ENCODE peak calls at places on chromosomes 7 and 10, in nine cellular contexts. W, M, L, R, A, C, O, X and V are unnamed samples. For H3K4me1, the result is how much of the 10 kb centered on the place peaks cover.

GRCh38 chr7:54823776-54824175 is 64.8 kb upstream of the SEC61G start:
- DNase-seq in W (no peak), M (no peak), L (no peak), R (no peak), A (no peak), C (no peak), O (no peak), X (no peak), V (no peak)

GRCh38 chr7:42747073-42747472 is 164.8 kb downstream of the C7orf25 start:
- DNase-seq in W (no peak), M (no peak), L (no peak), R (no peak), A (no peak), C (no peak), O (no peak), X (no peak), V (no peak)

GRCh38 chr7:71131256-71131752 is 640 bp upstream of the GALNT17 start:
- DNase-seq in W (no peak), M (peak), L (no peak), R (peak), A (peak), C (peak), O (no peak), X (no peak), V (peak)

GRCh38 chr7:40918701-40919271 is 784.0 kb downstream of the SUGCT start:
- DNase-seq in W (no peak), M (peak), L (no peak), R (no peak), A (peak), C (no peak), O (no peak), X (no peak), V (no peak)

GRCh38 chr10:57983226-57983870 is 284.3 kb downstream of the IPMK start:
- DNase-seq in W (no peak), M (peak), L (no peak), R (no peak), A (no peak), C (no peak), O (no peak), X (no peak), V (no peak)

GRCh38 chr10:31129880-31130405 is 98.3 kb upstream of the ZNF438 start:
- DNase-seq in W (no peak), M (no peak), L (no peak), R (no peak), A (no peak), C (no peak), O (no peak), X (no peak), V (no peak)

GRCh38 chr7:45702751-45703150 is 128.6 kb downstream of the ADCY1 start:
- DNase-seq in W (no peak), M (no peak), L (no peak), R (peak), A (no peak), C (no peak), O (no peak), X (no peak), V (no peak)

GRCh38 chr7:2012981-2013380 is 219.8 kb downstream of the MAD1L1 start:
- DNase-seq in W (no peak), M (peak), L (no peak), R (peak), A (no peak), C (peak), O (no peak), X (no peak), V (peak)

GRCh38 chr7:50069613-50070012 is 23.4 kb downstream of the ZPBP start:
- DNase-seq in W (no peak), M (peak), L (no peak), R (no peak), A (no peak), C (no peak), O (no peak), X (no peak), V (no peak)

GRCh38 chr7:12709731-12710502 is 22.5 kb downstream of the ARL4A start:
- DNase-seq in W (no peak), M (peak), L (no peak), R (no peak), A (no peak), C (no peak), O (no peak), X (no peak), V (no peak)

GRCh38 chr10:76632158-76633051 is 1005.2 kb downstream of the KCNMA1 start:
- DNase-seq in W (no peak), M (peak), L (no peak), R (no peak), A (peak), C (no peak), O (no peak), X (no peak), V (no peak)

GRCh38 chr7:50356212-50356944 is 51.9 kb downstream of the IKZF1 start:
- DNase-seq in W (no peak), M (no peak), L (no peak), R (peak), A (no peak), C (no peak), O (no peak), X (no peak), V (peak)

GRCh38 chr10:70664702-70665195 is 7.6 kb upstream of the ADAMTS14 start:
- DNase-seq in W (no peak), M (peak), L (no peak), R (peak), A (no peak), C (peak), O (no peak), X (no peak), V (no peak)

GRCh38 chr7:17408245-17408903 is 109.9 kb downstream of the AHR start:
- DNase-seq in W (no peak), M (peak), L (peak), R (peak), A (no peak), C (no peak), O (no peak), X (no peak), V (no peak)

GRCh38 chr10:88965016-88965415 is 12.4 kb upstream of the ACTA2 start:
- DNase-seq in W (no peak), M (peak), L (no peak), R (no peak), A (no peak), C (no peak), O (no peak), X (no peak), V (no peak)

GRCh38 chr7:41114691-41115090 is 588.2 kb downstream of the INHBA start:
- DNase-seq in W (no peak), M (no peak), L (no peak), R (no peak), A (no peak), C (no peak), O (no peak), X (no peak), V (no peak)

GRCh38 chr10:86113044-86113443 is 253.6 kb downstream of the GRID1 start:
- DNase-seq in W (no peak), M (no peak), L (no peak), R (no peak), A (no peak), C (no peak), O (no peak), X (no peak), V (no peak)

DNA sequence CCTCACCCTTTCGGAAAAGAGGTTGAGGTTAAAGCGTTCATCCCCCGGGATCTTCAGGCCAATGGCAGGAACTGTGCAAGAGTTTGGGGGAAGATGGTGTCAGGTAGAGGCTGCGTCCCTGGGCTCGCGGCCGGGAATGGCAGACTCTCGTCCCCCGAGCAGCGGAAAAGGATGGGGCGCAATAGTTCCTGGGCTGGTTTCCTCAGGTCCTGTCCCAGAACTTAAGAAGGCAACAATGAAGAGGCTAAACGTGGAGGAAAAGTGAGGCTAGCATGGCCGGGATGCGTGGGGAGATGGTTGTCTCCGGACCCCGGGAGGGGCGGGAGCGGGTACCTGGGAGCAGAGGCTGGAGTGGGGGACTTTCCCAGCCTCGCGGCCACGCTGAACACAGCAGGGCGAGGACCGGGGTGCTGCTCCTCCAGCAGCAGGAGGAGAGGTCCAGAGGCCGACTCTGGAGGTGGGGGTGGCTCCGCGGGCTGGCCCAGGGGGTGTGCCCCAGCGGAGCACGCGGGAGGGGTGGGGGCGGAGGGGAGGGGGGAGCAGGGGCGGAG is 872 bp downstream of the IRF5 start:
- DNase-seq in W (no peak), M (peak), L (no peak), R (peak), A (no peak), C (no peak), O (no peak), X (no peak), V (no peak)
- H3K4me1 ChIP-seq in W (under half), M (under half), L (under half), R (under half), A (under half), C (under half), O (under half), X (under half), V (under half)

DNA sequence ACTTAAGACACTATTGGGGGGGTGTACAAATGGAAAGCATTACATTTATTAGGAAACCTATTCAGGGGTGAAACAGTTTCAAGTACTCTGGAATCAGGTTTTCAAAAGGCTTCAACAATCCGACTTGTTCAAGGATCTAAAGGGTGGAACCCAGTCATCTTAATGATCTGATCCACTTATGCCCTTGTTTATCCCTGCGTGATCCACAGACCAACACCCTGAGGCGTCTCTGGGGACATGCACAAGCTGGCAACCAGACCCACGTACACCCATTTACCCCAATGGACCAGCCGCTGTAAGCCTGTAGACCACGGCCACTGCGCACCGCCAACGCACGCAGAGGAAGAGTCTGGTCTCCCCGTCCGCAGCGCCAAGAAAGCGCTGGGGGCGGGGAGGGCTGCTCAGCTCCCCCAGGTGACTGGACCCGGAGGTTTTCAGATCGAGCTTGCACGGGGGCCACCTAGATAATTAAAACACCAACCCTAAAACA is 13.4 kb downstream of the HNRNPF start:
- DNase-seq in W (peak), M (peak), L (no peak), R (no peak), A (no peak), C (peak), O (peak), X (peak), V (no peak)
- H3K4me1 ChIP-seq in W (half or more), M (under half), L (under half), R (half or more), A (under half), C (under half), O (half or more), X (under half), V (half or more)

DNA sequence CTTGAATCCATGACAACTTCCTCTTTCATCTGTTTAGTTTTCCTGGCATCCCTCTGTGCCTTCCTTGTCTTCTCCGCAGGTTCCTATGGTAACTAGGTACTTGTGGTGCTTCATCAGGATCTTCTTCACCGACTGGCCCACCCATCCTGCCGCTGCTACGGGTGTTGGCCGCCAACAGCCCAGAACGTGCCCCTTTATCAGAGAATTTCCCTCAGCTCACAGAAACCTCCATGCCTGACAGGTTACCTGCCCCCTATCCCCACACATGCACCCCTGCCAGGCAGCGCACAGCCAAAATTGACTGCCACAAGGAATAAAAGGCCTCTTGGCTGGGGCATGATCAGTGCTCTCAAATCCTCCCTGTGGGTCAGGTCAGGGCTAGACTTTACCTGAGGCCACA is 27.9 kb upstream of the PPIF start:
- DNase-seq in W (no peak), M (no peak), L (no peak), R (no peak), A (no peak), C (no peak), O (no peak), X (no peak), V (no peak)
- H3K4me1 ChIP-seq in W (half or more), M (half or more), L (under half), R (under half), A (under half), C (under half), O (half or more), X (half or more), V (under half)

GRCh38 chr10:79079490-79080355 is 11.0 kb downstream of the ZMIZ1 start:
- DNase-seq in W (no peak), M (peak), L (peak), R (no peak), A (no peak), C (peak), O (no peak), X (no peak), V (peak)
- H3K4me1 ChIP-seq in W (under half), M (half or more), L (half or more), R (half or more), A (half or more), C (under half), O (under half), X (under half), V (half or more)

DNA sequence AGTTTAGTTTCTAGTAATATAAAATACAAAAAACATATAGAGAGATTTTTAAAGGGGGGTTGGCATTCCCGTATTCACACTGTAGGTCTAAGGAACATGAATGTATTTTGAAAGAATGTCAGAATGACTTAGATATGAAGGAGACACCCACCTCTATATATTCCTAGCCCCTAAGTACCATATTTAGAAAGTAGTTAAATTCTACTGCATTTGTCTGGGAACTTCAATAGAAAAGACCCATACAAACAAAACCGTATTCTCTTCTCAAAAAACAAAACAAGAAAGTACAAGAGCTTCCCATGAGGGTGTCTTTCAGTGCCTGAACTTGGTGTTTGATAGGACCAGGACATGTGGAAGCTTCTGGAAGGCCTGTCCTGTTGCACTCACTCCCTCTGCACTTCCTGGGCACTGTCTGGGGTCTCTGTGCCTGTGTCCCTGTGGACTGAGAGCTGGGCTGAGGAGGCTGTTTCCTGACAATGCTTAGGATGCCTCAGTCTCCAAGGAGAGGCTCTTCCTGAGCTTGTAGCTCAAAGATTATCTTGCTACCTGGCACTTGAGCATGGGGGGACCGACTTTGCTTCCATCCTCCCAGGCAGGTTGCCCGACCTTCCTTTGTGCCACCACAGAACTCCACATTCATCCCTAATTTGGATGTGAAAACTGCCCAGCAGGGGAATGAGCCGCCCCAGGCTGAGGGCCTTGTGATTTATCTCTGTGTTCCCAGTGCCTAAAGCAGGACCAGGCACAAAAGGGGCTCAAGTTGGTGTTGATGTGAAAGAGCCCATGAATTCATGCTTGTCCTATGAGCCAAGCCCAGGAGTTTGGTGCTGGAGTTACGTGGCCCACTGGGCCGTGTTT is 44.4 kb upstream of the KLF6 start:
- DNase-seq in W (no peak), M (no peak), L (no peak), R (no peak), A (no peak), C (no peak), O (no peak), X (no peak), V (no peak)
- H3K4me1 ChIP-seq in W (under half), M (under half), L (under half), R (under half), A (under half), C (under half), O (under half), X (under half), V (under half)